ENCODE peak calls at places on chromosome 15, in six cellular contexts. Y is NCI-H1092 treated with DMSO at 0.1 percent for 48 hours; F is activated CD4-positive, alpha-beta T cell treated with anti-CD3 and anti-CD28 coated beads, Interleukin-2, amount 50 U/mL, for 48 hours; W is EH; C is head of caudate nucleus; M is WTC11. P is an unnamed sample.

GRCh38 chr15:45183511-45183910 is 4.3 kb downstream of the SHF start:
- DNase-seq in C (no peak), F (no peak), Y (peak; percentile 8), M (no peak), W (no peak), P (no peak)

GRCh38 chr15:34043391-34043790 is 4.4 kb upstream of the AVEN start:
- DNase-seq in Y (no peak), W (no peak), M (no peak), C (no peak), F (no peak), P (no peak)

GRCh38 chr15:90400759-90401314 is 12.8 kb downstream of the IQGAP1 start:
- DNase-seq in F (peak; percentile 54), W (peak; percentile 95), M (peak; percentile 49), C (no peak), Y (peak; percentile 77), P (peak; percentile 24)

GRCh38 chr15:57866149-57866736 is 159.7 kb downstream of the POLR2M start:
- DNase-seq in M (peak; percentile 82), C (peak; percentile 47), F (peak; percentile 70), W (peak; percentile 63), Y (peak; percentile 20), P (peak; percentile 31)

GRCh38 chr15:63440756-63441155 is 59.1 kb upstream of the CA12 start:
- DNase-seq in W (no peak), F (no peak), M (no peak), C (no peak), Y (peak; percentile 13), P (no peak)

GRCh38 chr15:47750030-47750739 is 32.9 kb downstream of the SEMA6D start:
- DNase-seq in M (no peak), F (no peak), W (peak; percentile 87), C (no peak), Y (no peak), P (no peak)

GRCh38 chr15:80777836-80778620 is 1.1 kb upstream of the CEMIP start:
- DNase-seq in F (no peak), M (no peak), Y (no peak), W (no peak), C (no peak), P (no peak)

GRCh38 chr15:87609474-87609873 is 647.1 kb downstream of the NTRK3 start:
- DNase-seq in C (no peak), F (no peak), W (peak; percentile 86), M (no peak), Y (no peak), P (no peak)

GRCh38 chr15:92113832-92114231 is 260.3 kb downstream of the SLCO3A1 start:
- DNase-seq in F (no peak), C (no peak), Y (no peak), M (peak; percentile 54), W (no peak), P (no peak)

GRCh38 chr15:52042051-52042851 is 23.2 kb downstream of the MAPK6 start:
- DNase-seq in F (no peak), W (no peak), M (no peak), Y (no peak), C (no peak), P (no peak)

GRCh38 chr15:93031103-93031464 is 57.9 kb downstream of the RGMA start:
- DNase-seq in M (no peak), F (no peak), C (peak; percentile 27), Y (no peak), W (no peak), P (no peak)

GRCh38 chr15:48717458-48717857 is 71.9 kb upstream of the FBN1 start:
- DNase-seq in Y (no peak), C (no peak), F (no peak), M (no peak), W (peak; percentile 51), P (no peak)

GRCh38 chr15:89477411-89478242 is 18.8 kb downstream of the RHCG start:
- DNase-seq in W (no peak), F (no peak), Y (no peak), C (no peak), M (no peak), P (no peak)

GRCh38 chr15:60673918-60674558 is 195.1 kb upstream of the ICE2 start:
- DNase-seq in C (peak; percentile 45), M (no peak), F (peak; percentile 77), W (peak; percentile 88), Y (no peak), P (no peak)

GRCh38 chr15:40474581-40474980 is 3.8 kb downstream of the CHST14 start:
- DNase-seq in W (no peak), C (no peak), Y (no peak), F (no peak), M (no peak), P (no peak)

GRCh38 chr15:22867886-22868285 is 29.4 kb downstream of the NIPA2 start:
- DNase-seq in F (no peak), W (no peak), Y (no peak), C (no peak), M (no peak), P (no peak)

GRCh38 chr15:67133738-67134576 is 68.6 kb downstream of the SMAD3 start:
- DNase-seq in C (no peak), F (peak; percentile 65), W (no peak), M (no peak), Y (no peak), P (peak; percentile 79)

GRCh38 chr15:98812711-98813441 is 164.5 kb downstream of the IGF1R start:
- DNase-seq in Y (no peak), W (no peak), F (no peak), M (peak; percentile 33), C (no peak), P (no peak)

GRCh38 chr15:84034831-84035753 is 200.5 kb upstream of the GOLGA6L4 start:
- DNase-seq in F (no peak), C (no peak), Y (no peak), W (peak; percentile 1), M (peak; percentile 23), P (peak; percentile 17)

GRCh38 chr15:89416339-89417183 is 79.8 kb downstream of the RHCG start:
- DNase-seq in Y (peak; percentile 50), M (peak; percentile 99), F (peak; percentile 89), C (peak; percentile 59), W (peak; percentile 66), P (peak; percentile 92)

GRCh38 chr15:40104865-40105516 is 3.7 kb downstream of the BMF start:
- DNase-seq in C (peak; percentile 93), Y (peak; percentile 76), W (peak; percentile 91), M (peak; percentile 97), F (peak; percentile 91), P (peak; percentile 92)